ENCODE peak calls at places on chromosomes 3 and 15, in seven cellular contexts. D is stimulated activated CD4-positive, alpha-beta T cell treated with anti-CD3 and anti-CD28 coated beads, TNF-alpha, amount 100 ng/mL, for 4 hours; Z is CD4-positive, alpha-beta T cell; N is aorta; S is retina; O is choroid plexus epithelial cell; T is EL. K is an unnamed sample.

GRCh38 chr3:164940737-164941136 is 137.6 kb downstream of the SI start:
- DNase-seq in D (no peak), Z (no peak), N (no peak), S (no peak), O (peak), T (no peak), K (no peak)

GRCh38 chr3:171977860-171978259 is 61.5 kb upstream of the FNDC3B start:
- DNase-seq in D (no peak), Z (no peak), N (no peak), S (no peak), O (peak), T (no peak), K (no peak)

GRCh38 chr3:56864886-56865527 is 63.3 kb upstream of the ARHGEF3 start:
- DNase-seq in D (no peak), Z (no peak), N (no peak), S (no peak), O (no peak), T (no peak), K (no peak)

GRCh38 chr3:118938183-118938961 is 96.3 kb downstream of the IGSF11 start:
- DNase-seq in D (no peak), Z (no peak), N (no peak), S (no peak), O (peak), T (peak), K (no peak)

GRCh38 chr15:97235285-97235985 is 725.1 kb upstream of the ARRDC4 start:
- DNase-seq in D (no peak), Z (peak), N (no peak), S (peak), O (peak), T (peak), K (no peak)

GRCh38 chr15:52653451-52653964 is 25.7 kb downstream of the ATOSA start:
- DNase-seq in D (no peak), Z (no peak), N (no peak), S (no peak), O (peak), T (peak), K (no peak)

GRCh38 chr3:58176827-58177489 is 33.8 kb downstream of the DNASE1L3 start:
- DNase-seq in D (no peak), Z (no peak), N (peak), S (no peak), O (no peak), T (peak), K (no peak)

GRCh38 chr3:110027446-110027845 is 690.1 kb upstream of the DPPA4 start:
- DNase-seq in D (no peak), Z (no peak), N (no peak), S (no peak), O (peak), T (peak), K (no peak)

GRCh38 chr15:53791616-53792015 is 32.2 kb upstream of the WDR72 start:
- DNase-seq in D (no peak), Z (no peak), N (no peak), S (no peak), O (no peak), T (no peak), K (no peak)

GRCh38 chr3:13483988-13484695 is 4.0 kb downstream of the HDAC11 start:
- DNase-seq in D (no peak), Z (no peak), N (peak), S (no peak), O (no peak), T (no peak), K (no peak)

GRCh38 chr15:36432162-36432561 is 147.3 kb upstream of the CDIN1 start:
- DNase-seq in D (no peak), Z (no peak), N (no peak), S (no peak), O (no peak), T (peak), K (no peak)

GRCh38 chr3:12679468-12679867 is 15.6 kb upstream of the RAF1 start:
- DNase-seq in D (no peak), Z (no peak), N (no peak), S (no peak), O (peak), T (peak), K (no peak)

GRCh38 chr3:110193114-110193513 is 855.8 kb upstream of the DPPA4 start:
- DNase-seq in D (no peak), Z (no peak), N (no peak), S (no peak), O (peak), T (no peak), K (no peak)

GRCh38 chr3:84965141-84965540 is 6.4 kb downstream of the CADM2 start:
- DNase-seq in D (no peak), Z (no peak), N (no peak), S (peak), O (peak), T (no peak), K (peak)

GRCh38 chr3:78177780-78178179 is 1137.9 kb downstream of the ROBO2 start:
- DNase-seq in D (no peak), Z (no peak), N (no peak), S (no peak), O (no peak), T (no peak), K (no peak)

GRCh38 chr3:177523991-177524438 is 326.7 kb upstream of the TBL1XR1 start:
- DNase-seq in D (no peak), Z (no peak), N (no peak), S (no peak), O (peak), T (no peak), K (no peak)

GRCh38 chr3:168847293-168847883 is 751.7 kb upstream of the GOLIM4 start:
- DNase-seq in D (no peak), Z (no peak), N (no peak), S (peak), O (peak), T (peak), K (no peak)

GRCh38 chr15:29774900-29775299 is 47.4 kb downstream of the TJP1 start:
- DNase-seq in D (no peak), Z (no peak), N (no peak), S (no peak), O (peak), T (peak), K (no peak)

GRCh38 chr3:176914764-176915163 is 282.5 kb downstream of the TBL1XR1 start:
- DNase-seq in D (no peak), Z (no peak), N (no peak), S (peak), O (no peak), T (no peak), K (no peak)

GRCh38 chr15:34754171-34754580 is 622 bp downstream of the GJD2 start:
- DNase-seq in D (no peak), Z (no peak), N (no peak), S (peak), O (no peak), T (no peak), K (no peak)

GRCh38 chr3:135927170-135927569 is 38.4 kb upstream of the PPP2R3A start:
- DNase-seq in D (no peak), Z (no peak), N (no peak), S (no peak), O (no peak), T (peak), K (no peak)

GRCh38 chr3:141690366-141691072 is 47.6 kb upstream of the RNF7 start:
- DNase-seq in D (no peak), Z (no peak), N (no peak), S (no peak), O (peak), T (peak), K (no peak)

GRCh38 chr15:101664303-101664913 is 12.2 kb upstream of the TM2D3 start:
- DNase-seq in D (no peak), Z (no peak), N (no peak), S (no peak), O (no peak), T (no peak), K (no peak)

GRCh38 chr3:52845691-52846426 is 11.0 kb upstream of the MUSTN1 start:
- DNase-seq in D (no peak), Z (no peak), N (no peak), S (no peak), O (no peak), T (no peak), K (no peak)

GRCh38 chr15:64095431-64095794 is 369 bp upstream of the SNX1 start:
- DNase-seq in D (no peak), Z (no peak), N (no peak), S (no peak), O (no peak), T (no peak), K (no peak)

GRCh38 chr3:121545049-121545563 is 682 bp downstream of the POLQ start:
- DNase-seq in D (no peak), Z (no peak), N (no peak), S (no peak), O (peak), T (peak), K (no peak)

GRCh38 chr15:64149424-64150235 is 1.9 kb upstream of the SNX22 start:
- DNase-seq in D (no peak), Z (no peak), N (no peak), S (no peak), O (no peak), T (peak), K (no peak)

GRCh38 chr3:53715815-53716483 is 130.3 kb downstream of the CHDH start:
- DNase-seq in D (no peak), Z (no peak), N (no peak), S (no peak), O (peak), T (peak), K (no peak)

GRCh38 chr3:72604287-72604686 is 244.0 kb downstream of the SHQ1 start:
- DNase-seq in D (no peak), Z (no peak), N (no peak), S (no peak), O (no peak), T (no peak), K (no peak)

GRCh38 chr3:101829066-101829830 is 20.1 kb upstream of the NFKBIZ start:
- DNase-seq in D (no peak), Z (peak), N (peak), S (peak), O (peak), T (peak), K (no peak)

GRCh38 chr15:43352693-43353382 is 18.0 kb downstream of the ZSCAN29 start:
- DNase-seq in D (no peak), Z (no peak), N (no peak), S (no peak), O (no peak), T (no peak), K (no peak)

GRCh38 chr15:95302809-95303208 is 1027.7 kb upstream of the NR2F2 start:
- DNase-seq in D (no peak), Z (no peak), N (no peak), S (no peak), O (no peak), T (no peak), K (no peak)

GRCh38 chr3:143951351-143951971 is 20.2 kb upstream of the DIPK2A start:
- DNase-seq in D (no peak), Z (no peak), N (no peak), S (no peak), O (peak), T (peak), K (no peak)

GRCh38 chr3:134473868-134474546 is 11.8 kb downstream of the ANAPC13 start:
- DNase-seq in D (peak), Z (peak), N (peak), S (peak), O (peak), T (peak), K (peak)

GRCh38 chr3:116057403-116058006 is 387.8 kb downstream of the LSAMP start:
- DNase-seq in D (no peak), Z (no peak), N (no peak), S (no peak), O (peak), T (no peak), K (no peak)

GRCh38 chr15:92655178-92655995 is at the start of gene FAM174B:
- DNase-seq in D (peak), Z (no peak), N (peak), S (peak), O (no peak), T (peak), K (no peak)

GRCh38 chr15:51200791-51201190 is 106.1 kb upstream of the TNFAIP8L3 start:
- DNase-seq in D (no peak), Z (no peak), N (no peak), S (no peak), O (peak), T (no peak), K (no peak)